ENCODE peak calls at places on chromosomes 3 and 15, in seven cellular contexts. G is mesenchymal stem cell; Q is lower leg skin; X is activated CD8-positive, alpha-beta memory T cell treated with anti-CD3 and anti-CD28 coated beads, Interleukin-2, amount 50 U/mL, for 48 hours; O is NCI-H1105; U is keratinocyte; A is cardiac fibroblast. B is an unnamed sample.

GRCh38 chr3:122074621-122075265 is 19.6 kb downstream of the CD86 start:
- DNase-seq in O (no peak), A (no peak), X (no peak), G (no peak), U (no peak), Q (no peak), B (no peak)

GRCh38 chr3:193225726-193226125 is 15.3 kb upstream of the PLAAT1 start:
- DNase-seq in X (no peak), A (no peak), U (no peak), Q (no peak), G (no peak), O (no peak), B (no peak)

GRCh38 chr3:138547342-138547975 is 46.6 kb downstream of the CEP70 start:
- DNase-seq in A (peak), X (no peak), Q (no peak), G (no peak), U (no peak), O (no peak), B (no peak)

GRCh38 chr15:39213385-39213840 is 367.5 kb upstream of the THBS1 start:
- DNase-seq in X (no peak), G (peak), Q (peak), A (peak), U (peak), O (no peak), B (peak)

GRCh38 chr3:38119802-38120689 is 16.9 kb downstream of the ACAA1 start:
- DNase-seq in A (no peak), G (no peak), O (no peak), Q (peak), U (no peak), X (no peak), B (no peak)

GRCh38 chr15:27086800-27087199 is 115.8 kb downstream of the GABRG3 start:
- DNase-seq in Q (no peak), O (no peak), U (no peak), G (no peak), A (no peak), X (no peak), B (no peak)

GRCh38 chr3:42654331-42655201 is 1.1 kb downstream of the ZBTB47 start:
- DNase-seq in U (no peak), Q (peak), O (no peak), A (peak), X (peak), G (peak), B (peak)

GRCh38 chr3:66014056-66014455 is 24.7 kb downstream of the MAGI1 start:
- DNase-seq in O (no peak), G (no peak), X (no peak), A (no peak), Q (no peak), U (no peak), B (no peak)

GRCh38 chr3:72872183-72872582 is 15.7 kb upstream of the GXYLT2 start:
- DNase-seq in Q (no peak), A (peak), U (no peak), O (no peak), G (peak), X (no peak), B (peak)

GRCh38 chr15:70762469-70763119 is 764 bp downstream of the UACA start:
- DNase-seq in U (no peak), A (peak), Q (peak), G (peak), O (peak), X (peak), B (peak)

GRCh38 chr15:93584021-93584420 is 495.0 kb upstream of the RGMA start:
- DNase-seq in O (no peak), Q (no peak), G (no peak), X (no peak), A (no peak), U (no peak), B (no peak)

GRCh38 chr3:175664911-175665310 is 805.8 kb downstream of the NAALADL2 start:
- DNase-seq in U (no peak), A (no peak), Q (no peak), O (no peak), G (no peak), X (no peak), B (no peak)

GRCh38 chr15:71651750-71652186 is 158.6 kb upstream of the NR2E3 start:
- DNase-seq in O (peak), X (no peak), G (peak), Q (no peak), A (peak), U (peak), B (peak)